ENCODE peak calls at places on chromosome 11, in four cellular contexts. P is A549, R is breast epithelium, O is tibial nerve. K is an unnamed sample.

GRCh38 chr11:119745776-119746535 is 17.0 kb upstream of the NECTIN1 start:
- DNase-seq in R (no peak), O (no peak), P (no peak), K (no peak)

GRCh38 chr11:64545605-64546004 is 45.4 kb upstream of the SLC22A12 start:
- DNase-seq in P (peak; percentile 76), O (no peak), R (no peak), K (peak; percentile 86)

GRCh38 chr11:40170076-40170475 is 1289.4 kb downstream of the LRRC4C start:
- DNase-seq in P (no peak), O (no peak), R (no peak), K (no peak)

GRCh38 chr11:93543292-93543977 is at the start of gene SMCO4:
- DNase-seq in O (peak; percentile 57), R (peak; percentile 56), P (peak; percentile 77), K (peak; percentile 68)

GRCh38 chr11:17531071-17531817 is 13.0 kb downstream of the USH1C start:
- DNase-seq in R (no peak), O (no peak), P (no peak), K (no peak)

GRCh38 chr11:11218287-11218986 is 134.6 kb downstream of the CSNK2A3 start:
- DNase-seq in R (peak; percentile 43), P (no peak), O (no peak), K (no peak)

GRCh38 chr11:45921561-45922424 is 663 bp upstream of the LARGE2 start:
- DNase-seq in O (no peak), R (peak; percentile 71), P (no peak), K (no peak)

GRCh38 chr11:7046474-7046873 is 26.2 kb downstream of the NLRP14 start:
- DNase-seq in P (no peak), R (no peak), O (no peak), K (no peak)

GRCh38 chr11:10605941-10606381 is 37.5 kb upstream of the LYVE1 start:
- DNase-seq in P (no peak), R (no peak), O (peak; percentile 41), K (peak; percentile 23)

GRCh38 chr11:119204066-119204465 is 2.1 kb upstream of the CBL start:
- DNase-seq in O (no peak), P (no peak), R (no peak), K (no peak)

GRCh38 chr11:99015634-99016454 is 4.9 kb upstream of the CNTN5 start:
- DNase-seq in P (peak; percentile 39), R (no peak), O (peak; percentile 34), K (no peak)

GRCh38 chr11:64207247-64208085 is 945 bp downstream of the FERMT3 start:
- DNase-seq in O (peak; percentile 36), R (no peak), P (no peak), K (peak; percentile 72)

GRCh38 chr11:124174001-124174400 is 9.1 kb upstream of the OR10D3 start:
- DNase-seq in R (no peak), P (peak; percentile 58), O (no peak), K (peak; percentile 1)

GRCh38 chr11:3171931-3172560 is 6.9 kb upstream of the OSBPL5 start:
- DNase-seq in O (no peak), P (no peak), R (no peak), K (no peak)

GRCh38 chr11:69704508-69705245 is 855 bp upstream of the FGF19 start:
- DNase-seq in O (no peak), R (no peak), P (peak; percentile 46), K (no peak)

GRCh38 chr11:131295986-131296385 is 74.4 kb upstream of the NTM start:
- DNase-seq in R (no peak), O (no peak), P (no peak), K (no peak)

GRCh38 chr11:118186346-118187107 is 10.1 kb upstream of the SCN2B start:
- DNase-seq in O (no peak), P (no peak), R (no peak), K (no peak)

GRCh38 chr11:126495281-126495680 is 139.8 kb downstream of the ST3GAL4 start:
- DNase-seq in R (no peak), O (no peak), P (no peak), K (no peak)

GRCh38 chr11:119713361-119714040 is 15.5 kb downstream of the NECTIN1 start:
- DNase-seq in P (no peak), R (no peak), O (no peak), K (no peak)

GRCh38 chr11:32255876-32256275 is 165.0 kb downstream of the RCN1 start:
- DNase-seq in R (no peak), O (no peak), P (no peak), K (no peak)

GRCh38 chr11:8858808-8859207 is 52.2 kb upstream of the AKIP1 start:
- DNase-seq in R (no peak), P (no peak), O (no peak), K (no peak)

GRCh38 chr11:124896821-124897391 is 759 bp downstream of the ROBO4 start:
- DNase-seq in R (no peak), P (no peak), O (peak; percentile 11), K (no peak)

GRCh38 chr11:123451183-123451907 is 21.3 kb downstream of the GRAMD1B start:
- DNase-seq in R (no peak), P (no peak), O (no peak), K (no peak)

GRCh38 chr11:129795089-129795488 is 20.6 kb upstream of the TMEM45B start:
- DNase-seq in R (no peak), O (no peak), P (no peak), K (no peak)

GRCh38 chr11:79097279-79097875 is 343.5 kb downstream of the TENM4 start:
- DNase-seq in R (peak; percentile 33), O (peak; percentile 43), P (no peak), K (no peak)

GRCh38 chr11:110972640-110973039 is 260.4 kb upstream of the ARHGAP20 start:
- DNase-seq in R (no peak), O (peak; percentile 13), P (peak; percentile 33), K (no peak)

GRCh38 chr11:1008001-1008400 is 28.5 kb downstream of the MUC6 start:
- DNase-seq in P (no peak), R (no peak), O (no peak), K (no peak)

GRCh38 chr11:64321533-64321932 is 3.6 kb downstream of the PRDX5 start:
- DNase-seq in O (no peak), R (peak; percentile 92), P (no peak), K (no peak)

GRCh38 chr11:68191661-68192579 is 21.2 kb downstream of the KMT5B start:
- DNase-seq in R (no peak), P (no peak), O (no peak), K (no peak)
- TF ChIP-seq POLR2A in R (no peak), P (no peak), O (no peak), K (no peak)

GRCh38 chr11:28296426-28296825 is 188.2 kb downstream of the METTL15 start:
- DNase-seq in O (no peak), P (no peak), R (no peak), K (no peak)
- TF ChIP-seq POLR2A in O (no peak), P (no peak), R (no peak), K (no peak)

DNA sequence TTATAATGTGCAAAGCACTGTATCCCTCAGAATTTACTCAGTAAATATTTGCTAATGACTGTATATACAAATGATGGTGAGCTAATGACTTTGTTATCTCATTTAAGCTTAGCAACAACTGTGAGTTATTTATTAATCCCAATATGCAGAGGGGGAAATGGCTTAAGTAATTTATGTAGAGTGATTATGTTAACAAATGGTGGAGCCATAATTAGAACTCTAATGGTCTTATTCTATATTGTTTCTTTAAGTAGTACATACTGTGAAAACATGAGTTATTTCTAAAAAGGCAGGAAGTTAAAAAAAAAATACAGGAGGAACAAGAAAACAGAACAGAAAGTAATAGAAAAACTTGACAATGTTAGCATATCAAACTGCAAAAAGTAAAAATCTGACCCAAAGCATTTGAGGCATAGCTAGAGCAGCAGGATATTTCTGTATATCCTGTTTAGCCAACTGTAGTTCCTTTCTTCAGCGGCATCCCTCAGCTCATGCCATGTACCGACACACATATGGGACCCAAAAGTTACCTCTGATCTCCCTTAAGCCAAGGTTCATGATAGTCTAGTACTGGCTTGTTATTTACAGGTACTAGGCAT is 94.2 kb downstream of the FCHSD2 start:
- DNase-seq in P (no peak), O (no peak), R (no peak), K (no peak)
- TF ChIP-seq POLR2A in P (no peak), O (no peak), R (no peak), K (no peak)

DNA sequence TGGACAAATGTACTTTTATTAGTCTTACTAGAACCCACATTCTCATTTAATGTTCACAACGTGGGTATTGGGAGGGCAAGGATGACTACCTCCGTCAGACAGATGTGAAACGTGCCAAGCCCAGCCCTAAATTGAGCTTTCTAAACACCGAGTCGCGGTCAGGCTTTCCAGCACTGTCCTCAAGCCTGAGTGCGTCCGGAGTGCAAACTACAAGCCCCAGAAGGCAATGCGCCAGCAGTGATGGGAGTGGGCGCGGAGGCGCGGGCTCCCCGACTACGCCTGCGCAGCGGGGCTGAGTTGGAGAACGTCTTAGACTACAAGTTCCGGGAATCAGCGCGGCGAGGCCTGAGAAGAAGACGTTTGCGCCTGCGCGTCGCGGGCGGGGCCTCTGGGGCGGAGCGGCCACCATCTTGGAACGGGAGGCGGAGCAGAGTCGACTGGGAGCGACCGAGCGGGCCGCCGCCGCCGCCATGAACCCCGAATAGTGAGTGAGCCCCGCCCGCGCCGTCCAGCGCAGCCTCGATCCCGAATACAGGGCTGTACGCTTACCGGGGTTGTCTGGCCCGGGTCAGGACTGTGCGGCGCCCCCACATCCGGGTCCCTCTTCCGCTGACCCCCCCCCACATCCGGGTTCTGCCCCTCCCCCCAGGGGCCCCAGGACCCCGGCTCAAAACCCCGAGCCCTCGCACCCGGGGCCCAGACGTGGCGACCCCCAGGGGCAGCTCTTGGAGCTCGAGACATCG is at the start of gene RAB1B:
- DNase-seq in R (peak; percentile 100), P (peak; percentile 99), O (peak; percentile 99), K (peak; percentile 95)
- TF ChIP-seq POLR2A in R (peak; percentile 45), P (peak; percentile 9), O (peak; percentile 94), K (peak; percentile 43)

GRCh38 chr11:87037450-87038234 is at the start of gene TMEM135:
- DNase-seq in P (peak; percentile 95), R (peak; percentile 76), O (peak; percentile 87), K (peak; percentile 81)

GRCh38 chr11:87038235-87038960 is 664 bp downstream of the TMEM135 start:
- DNase-seq in P (no peak), O (no peak), R (no peak), K (no peak)

GRCh38 chr11:87036756-87037449 is 831 bp upstream of the TMEM135 start:
- DNase-seq in P (peak; percentile 32), O (peak; percentile 6), R (no peak), K (no peak)

GRCh38 chr11:87033561-87033960 is 4.2 kb upstream of the TMEM135 start:
- DNase-seq in P (no peak), R (no peak), O (no peak), K (no peak)

GRCh38 chr11:87035976-87036583 is 1.7 kb upstream of the TMEM135 start:
- DNase-seq in R (no peak), O (no peak), P (no peak), K (no peak)
- TF ChIP-seq POLR2A in R (no peak), O (no peak), P (no peak), K (no peak)

DNA sequence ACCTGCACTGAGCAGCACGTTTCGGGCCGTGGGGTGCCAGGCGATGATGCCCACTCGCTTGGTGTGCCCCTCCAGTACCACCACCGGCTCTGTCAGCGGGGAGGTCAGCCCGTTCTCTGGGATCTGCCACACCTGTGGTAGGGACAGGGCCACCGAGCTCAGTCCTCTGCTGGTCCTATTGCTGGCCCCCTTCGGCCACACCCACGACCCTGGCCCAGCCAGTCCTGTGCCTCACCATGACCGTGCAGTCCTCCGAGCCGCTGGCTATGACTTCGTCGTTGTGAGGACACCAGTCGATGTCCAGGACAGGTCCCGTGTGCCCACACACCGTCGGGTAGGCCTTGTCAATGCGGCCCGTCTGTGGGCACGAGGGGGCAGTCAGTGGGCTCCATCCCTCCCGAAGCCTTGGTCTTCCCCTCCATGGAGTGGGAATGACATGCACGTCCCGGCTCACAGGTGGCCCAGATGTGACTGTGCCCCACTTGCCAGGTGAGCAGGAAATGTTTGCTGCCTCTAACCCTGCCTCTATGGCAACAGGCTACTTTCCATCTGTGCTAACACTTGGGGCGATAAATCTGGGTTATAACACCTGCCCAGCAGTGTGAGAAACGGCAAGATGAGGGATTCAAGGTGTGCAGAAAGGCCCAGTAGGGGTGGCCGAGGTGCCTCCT is 1.4 kb downstream of the CORO1B start:
- DNase-seq in P (no peak), O (no peak), R (no peak), K (no peak)
- TF ChIP-seq POLR2A in P (no peak), O (no peak), R (no peak), K (no peak)